ENCODE peak calls at places on chromosomes 11 and 22, in seven cellular contexts. Y is GM23248, L is posterior cingulate gyrus, K is iPS DF 6.9, Q is IMR-90, H is esophagus squamous epithelium, M is left ventricle myocardium superior. A is an unnamed sample.

GRCh38 chr11:14554959-14555358 is 34.8 kb upstream of the PSMA1 start:
- DNase-seq in H (no peak), M (no peak), Q (no peak), K (no peak), Y (no peak), L (no peak), A (no peak)

GRCh38 chr22:23754980-23755636 is 883 bp upstream of the VPREB3 start:
- DNase-seq in Y (peak; percentile 38), K (no peak), Q (no peak), L (no peak), M (no peak), H (no peak), A (no peak)

GRCh38 chr22:49964493-49965290 is 4.1 kb downstream of the PIM3 start:
- DNase-seq in M (peak; percentile 37), L (no peak), Y (no peak), H (no peak), K (no peak), Q (no peak), A (no peak)

GRCh38 chr11:16612801-16613400 is 125.5 kb upstream of the C11orf58 start:
- DNase-seq in L (no peak), Q (peak; percentile 35), M (peak; percentile 29), H (no peak), K (no peak), Y (peak; percentile 14), A (no peak)

GRCh38 chr11:113163291-113164030 is 150.9 kb upstream of the TTC12 start:
- DNase-seq in K (no peak), M (no peak), Y (no peak), H (no peak), L (no peak), Q (no peak), A (no peak)

GRCh38 chr11:108970221-108970991 is 305.5 kb downstream of the DDX10 start:
- DNase-seq in M (no peak), Y (peak; percentile 32), Q (no peak), H (no peak), K (no peak), L (no peak), A (no peak)

GRCh38 chr22:21741059-21741458 is 5.5 kb upstream of the YPEL1 start:
- DNase-seq in M (no peak), K (no peak), H (no peak), Q (no peak), L (no peak), Y (no peak), A (no peak)

GRCh38 chr11:94858012-94858705 is 90.0 kb downstream of the AMOTL1 start:
- DNase-seq in Q (no peak), H (no peak), L (no peak), K (no peak), M (no peak), Y (no peak), A (no peak)

GRCh38 chr22:29801153-29801552 is 34.0 kb downstream of the UQCR10 start:
- DNase-seq in K (no peak), Q (no peak), H (no peak), Y (no peak), M (no peak), L (no peak), A (no peak)

GRCh38 chr22:39134366-39135091 is 18.0 kb downstream of the CBX7 start:
- DNase-seq in Y (no peak), L (no peak), H (no peak), Q (no peak), K (no peak), M (no peak), A (no peak)

GRCh38 chr11:27934830-27935145 is 173.2 kb downstream of the KIF18A start:
- DNase-seq in K (no peak), L (no peak), Q (peak; percentile 98), Y (peak; percentile 96), H (no peak), M (no peak), A (peak; percentile 54)

GRCh38 chr11:9574806-9575530 is 1.5 kb downstream of the WEE1 start:
- DNase-seq in Q (peak; percentile 87), K (no peak), L (no peak), M (peak; percentile 41), H (no peak), Y (peak; percentile 89), A (peak; percentile 71)

GRCh38 chr11:26905368-26905767 is 88.5 kb upstream of the FIBIN start:
- DNase-seq in K (no peak), Y (peak; percentile 74), Q (peak; percentile 4), M (no peak), H (no peak), L (no peak), A (peak; percentile 2)

GRCh38 chr11:124759268-124760204 is 2.6 kb downstream of the ESAM start:
- DNase-seq in Q (no peak), L (no peak), H (no peak), M (peak; percentile 78), Y (no peak), K (no peak), A (no peak)

GRCh38 chr11:13294771-13295579 is 17.4 kb downstream of the BMAL1 start:
- DNase-seq in Q (no peak), L (no peak), K (no peak), M (peak; percentile 33), Y (no peak), H (no peak), A (no peak)

GRCh38 chr22:41343717-41344116 is 38.0 kb upstream of the TEF start:
- DNase-seq in H (no peak), L (no peak), Y (no peak), Q (no peak), M (no peak), K (no peak), A (no peak)

GRCh38 chr22:40107244-40107643 is 70.5 kb upstream of the TNRC6B start:
- DNase-seq in L (no peak), K (no peak), M (no peak), Y (peak; percentile 41), H (no peak), Q (no peak), A (no peak)

GRCh38 chr22:29269731-29270474 is 1.8 kb downstream of the EWSR1 start:
- DNase-seq in L (no peak), M (no peak), Q (peak; percentile 12), Y (peak; percentile 38), K (no peak), H (no peak), A (no peak)